ENCODE peak calls at places on chromosome 20, in four cellular contexts. One of them, this sample, is unnamed.

GRCh38 chr20:38303908-38304379 is at the start of gene BPI:
- DNase-seq in K562: no peak
- DNase-seq in HepG2: no peak
- DNase-seq in GM12878: no peak
- DNase-seq in this sample: no peak

GRCh38 chr20:9051508-9051907 is 17.4 kb upstream of the PLCB4 start:
- DNase-seq in K562: peak; percentile 6
- DNase-seq in GM12878: no peak
- DNase-seq in HepG2: peak; percentile 43
- DNase-seq in this sample: no peak

GRCh38 chr20:49557449-49557848 is 10.5 kb downstream of the PTGIS start:
- DNase-seq in HepG2: no peak
- DNase-seq in K562: no peak
- DNase-seq in GM12878: no peak
- DNase-seq in this sample: no peak

GRCh38 chr20:25308671-25309394 is 60.9 kb downstream of the PYGB start:
- DNase-seq in HepG2: peak; percentile 28
- DNase-seq in K562: no peak
- DNase-seq in GM12878: no peak
- DNase-seq in this sample: no peak

GRCh38 chr20:44884907-44885391 is 556 bp upstream of the YWHAB start:
- DNase-seq in K562: no peak
- DNase-seq in GM12878: no peak
- DNase-seq in HepG2: no peak
- DNase-seq in this sample: no peak

GRCh38 chr20:51287628-51288413 is 254.7 kb downstream of the NFATC2 start:
- DNase-seq in GM12878: no peak
- DNase-seq in K562: no peak
- DNase-seq in HepG2: no peak
- DNase-seq in this sample: no peak

GRCh38 chr20:41150664-41151063 is 13.3 kb downstream of the PLCG1 start:
- DNase-seq in GM12878: no peak
- DNase-seq in HepG2: no peak
- DNase-seq in K562: peak; percentile 78
- DNase-seq in this sample: no peak

GRCh38 chr20:13392391-13392790 is 171.3 kb downstream of the ISM1 start:
- DNase-seq in GM12878: no peak
- DNase-seq in K562: no peak
- DNase-seq in HepG2: no peak
- DNase-seq in this sample: no peak

GRCh38 chr20:58233881-58234528 is 5.6 kb upstream of the ANKRD60 start:
- DNase-seq in HepG2: peak; percentile 34
- DNase-seq in K562: peak; percentile 81
- DNase-seq in GM12878: no peak
- DNase-seq in this sample: peak; percentile 88

GRCh38 chr20:32386091-32386490 is 28.0 kb downstream of the ASXL1 start:
- DNase-seq in K562: no peak
- DNase-seq in HepG2: no peak
- DNase-seq in GM12878: no peak
- DNase-seq in this sample: no peak

GRCh38 chr20:56202493-56203077 is 45.9 kb upstream of the MC3R start:
- DNase-seq in GM12878: no peak
- DNase-seq in HepG2: peak; percentile 13
- DNase-seq in K562: no peak
- DNase-seq in this sample: no peak

GRCh38 chr20:40689100-40689942 is at the start of gene MAFB:
- DNase-seq in HepG2: peak; percentile 74
- DNase-seq in K562: peak; percentile 54
- DNase-seq in GM12878: no peak
- DNase-seq in this sample: peak; percentile 82

GRCh38 chr20:14406495-14406894 is 69.1 kb upstream of the FLRT3 start:
- DNase-seq in HepG2: peak; percentile 8
- DNase-seq in K562: no peak
- DNase-seq in GM12878: no peak
- DNase-seq in this sample: no peak

GRCh38 chr20:37511605-37512275 is 9.3 kb upstream of the NNAT start:
- DNase-seq in K562: no peak
- DNase-seq in HepG2: no peak
- DNase-seq in GM12878: no peak
- DNase-seq in this sample: no peak

GRCh38 chr20:41428285-41428684 is 61.7 kb upstream of the EMILIN3 start:
- DNase-seq in K562: peak; percentile 28
- DNase-seq in HepG2: peak; percentile 87
- DNase-seq in GM12878: no peak
- DNase-seq in this sample: no peak

GRCh38 chr20:23624307-23624706 is 13.4 kb downstream of the CST3 start:
- DNase-seq in GM12878: no peak
- DNase-seq in K562: no peak
- DNase-seq in HepG2: peak; percentile 55
- DNase-seq in this sample: no peak

GRCh38 chr20:23628402-23629016 is 9.2 kb downstream of the CST3 start:
- DNase-seq in K562: no peak
- DNase-seq in HepG2: no peak
- DNase-seq in GM12878: no peak
- DNase-seq in this sample: no peak

GRCh38 chr20:23627501-23627900 is 10.3 kb downstream of the CST3 start:
- DNase-seq in GM12878: no peak
- DNase-seq in HepG2: no peak
- DNase-seq in K562: no peak
- DNase-seq in this sample: no peak

GRCh38 chr20:23625236-23625964 is 12.4 kb downstream of the CST3 start:
- DNase-seq in HepG2: no peak
- DNase-seq in GM12878: no peak
- DNase-seq in K562: no peak
- DNase-seq in this sample: no peak

DNA sequence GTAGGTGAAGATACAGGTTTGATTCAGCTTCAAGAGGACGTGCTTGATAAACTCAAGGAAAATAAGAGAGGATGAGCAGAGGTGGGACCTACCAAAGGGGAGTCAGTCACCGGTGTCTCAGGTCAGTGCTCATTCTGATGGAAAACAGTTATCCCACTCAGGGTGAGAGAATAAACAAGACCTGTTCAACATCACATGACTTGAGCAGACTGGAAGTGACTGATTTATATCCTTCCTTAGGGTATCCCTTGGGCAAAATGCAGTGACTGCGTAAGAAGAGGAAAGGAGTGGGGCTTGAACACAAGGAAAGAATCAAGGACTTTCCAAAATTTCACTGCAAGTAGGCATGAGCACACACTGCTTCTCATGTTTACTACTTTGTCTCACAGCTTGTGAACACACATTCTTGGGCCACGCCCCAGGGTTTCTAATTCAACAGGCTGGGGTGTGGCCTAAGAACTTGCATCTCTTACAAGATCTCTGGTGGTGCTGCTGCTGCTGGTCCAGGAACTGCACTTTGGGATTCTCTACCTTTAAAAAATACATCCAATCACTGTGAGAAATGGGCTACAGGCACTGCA is 11.6 kb downstream of the CST3 start:
- DNase-seq in HepG2: no peak
- DNase-seq in K562: peak; percentile 15
- DNase-seq in GM12878: no peak
- DNase-seq in this sample: no peak
- TF ChIP-seq CREM in HepG2: no peak
- TF ChIP-seq CREM in K562: no peak
- TF ChIP-seq CREM in GM12878: no peak
- TF ChIP-seq CREM in this sample: no peak

DNA sequence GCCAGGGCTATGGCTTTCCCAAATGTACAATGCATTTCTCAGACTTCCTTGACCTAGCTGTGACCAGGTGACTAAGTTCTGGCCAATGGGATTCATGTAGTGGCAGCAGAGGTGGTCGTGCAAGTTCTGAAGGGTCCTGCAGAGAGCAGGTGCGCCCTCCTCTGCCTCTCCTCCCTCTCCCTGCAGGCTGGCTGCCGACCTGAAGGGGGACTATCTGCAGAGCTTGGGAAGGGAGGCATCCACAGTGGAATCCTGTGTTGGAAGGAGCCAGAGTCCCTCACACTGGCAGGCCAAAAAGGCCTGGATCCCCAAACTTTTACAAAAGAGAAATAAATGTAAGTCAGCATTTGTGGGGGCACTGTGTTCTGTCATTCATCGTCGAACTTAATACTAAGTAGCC is 66.6 kb downstream of the CDH26 start:
- DNase-seq in K562: no peak
- DNase-seq in HepG2: no peak
- DNase-seq in GM12878: no peak
- DNase-seq in this sample: peak; percentile 34
- TF ChIP-seq CREM in K562: no peak
- TF ChIP-seq CREM in HepG2: no peak
- TF ChIP-seq CREM in GM12878: no peak
- TF ChIP-seq CREM in this sample: no peak

GRCh38 chr20:20691477-20691863 is 21.0 kb downstream of the RALGAPA2 start:
- DNase-seq in HepG2: no peak
- DNase-seq in K562: no peak
- DNase-seq in GM12878: no peak
- DNase-seq in this sample: no peak
- TF ChIP-seq CREM in HepG2: no peak
- TF ChIP-seq CREM in K562: no peak
- TF ChIP-seq CREM in GM12878: peak; percentile 54
- TF ChIP-seq CREM in this sample: no peak

DNA sequence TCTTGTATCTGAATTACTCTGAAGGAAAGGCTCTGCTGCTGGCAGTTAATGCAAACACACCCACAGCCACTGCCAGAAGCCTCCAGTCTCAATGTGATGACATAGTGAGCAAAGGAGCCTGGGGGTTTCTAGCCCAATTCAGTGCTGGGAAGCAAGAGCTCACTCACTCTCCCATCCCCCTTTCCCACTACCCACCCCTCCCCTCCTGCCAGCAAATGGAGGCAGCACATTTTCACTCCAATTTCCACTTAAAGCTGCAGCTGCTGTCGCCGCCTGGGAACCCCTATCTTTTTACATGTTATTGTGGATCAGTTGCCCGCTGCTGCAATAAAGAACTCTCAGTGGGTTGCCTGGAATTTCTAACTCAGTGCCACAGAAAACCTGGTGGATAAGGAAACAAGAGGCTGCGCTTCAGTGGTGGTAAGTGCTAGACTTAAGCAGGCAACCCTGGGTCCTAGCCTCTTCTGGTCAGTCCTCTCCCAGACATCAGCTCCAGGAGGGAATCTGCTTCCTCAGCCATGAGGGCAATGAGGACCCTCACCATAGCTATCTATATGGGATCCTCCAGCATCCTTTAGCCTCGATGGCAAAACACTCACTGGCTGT is 490.6 kb upstream of the SULF2 start:
- DNase-seq in GM12878: no peak
- DNase-seq in HepG2: no peak
- DNase-seq in K562: no peak
- DNase-seq in this sample: no peak
- TF ChIP-seq CREM in GM12878: no peak
- TF ChIP-seq CREM in HepG2: no peak
- TF ChIP-seq CREM in K562: no peak
- TF ChIP-seq CREM in this sample: no peak

GRCh38 chr20:21228511-21228910 is 74.6 kb upstream of the XRN2 start:
- DNase-seq in HepG2: no peak
- DNase-seq in GM12878: peak; percentile 17
- DNase-seq in K562: no peak
- DNase-seq in this sample: no peak
- TF ChIP-seq CREM in HepG2: no peak
- TF ChIP-seq CREM in GM12878: no peak
- TF ChIP-seq CREM in K562: no peak
- TF ChIP-seq CREM in this sample: no peak

GRCh38 chr20:10666221-10667076 is 7.3 kb downstream of the JAG1 start:
- DNase-seq in HepG2: no peak
- DNase-seq in GM12878: no peak
- DNase-seq in K562: no peak
- DNase-seq in this sample: no peak

GRCh38 chr20:10665027-10665561 is 8.7 kb downstream of the JAG1 start:
- DNase-seq in HepG2: no peak
- DNase-seq in K562: no peak
- DNase-seq in GM12878: no peak
- DNase-seq in this sample: no peak

GRCh38 chr20:10667077-10667401 is 6.8 kb downstream of the JAG1 start:
- DNase-seq in GM12878: no peak
- DNase-seq in K562: no peak
- DNase-seq in HepG2: no peak
- DNase-seq in this sample: no peak

GRCh38 chr20:10667560-10668167 is 6.1 kb downstream of the JAG1 start:
- DNase-seq in K562: no peak
- DNase-seq in HepG2: no peak
- DNase-seq in GM12878: no peak
- DNase-seq in this sample: no peak

DNA sequence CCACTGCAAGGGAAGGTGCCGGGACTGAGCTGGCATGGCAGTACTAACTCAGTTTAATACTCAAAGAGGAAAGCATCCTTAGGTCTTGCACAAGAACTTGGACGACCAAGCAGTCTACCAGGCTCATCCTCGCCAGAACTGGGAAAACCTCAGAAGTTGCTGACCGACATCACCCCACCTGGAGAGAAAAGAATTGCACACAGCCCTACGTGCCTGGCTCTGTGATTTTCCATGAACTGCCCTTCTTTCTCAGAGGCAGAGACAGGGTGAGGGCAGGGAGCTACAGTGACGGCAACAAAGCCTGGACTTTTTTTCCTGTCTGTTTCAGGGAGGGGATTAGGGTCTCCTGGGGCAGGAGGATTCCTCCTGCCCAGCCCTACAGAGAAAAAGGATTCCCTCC is 8.0 kb downstream of the JAG1 start:
- DNase-seq in K562: no peak
- DNase-seq in HepG2: no peak
- DNase-seq in GM12878: no peak
- DNase-seq in this sample: no peak
- TF ChIP-seq CREM in K562: no peak
- TF ChIP-seq CREM in HepG2: no peak
- TF ChIP-seq CREM in GM12878: no peak
- TF ChIP-seq CREM in this sample: no peak

DNA sequence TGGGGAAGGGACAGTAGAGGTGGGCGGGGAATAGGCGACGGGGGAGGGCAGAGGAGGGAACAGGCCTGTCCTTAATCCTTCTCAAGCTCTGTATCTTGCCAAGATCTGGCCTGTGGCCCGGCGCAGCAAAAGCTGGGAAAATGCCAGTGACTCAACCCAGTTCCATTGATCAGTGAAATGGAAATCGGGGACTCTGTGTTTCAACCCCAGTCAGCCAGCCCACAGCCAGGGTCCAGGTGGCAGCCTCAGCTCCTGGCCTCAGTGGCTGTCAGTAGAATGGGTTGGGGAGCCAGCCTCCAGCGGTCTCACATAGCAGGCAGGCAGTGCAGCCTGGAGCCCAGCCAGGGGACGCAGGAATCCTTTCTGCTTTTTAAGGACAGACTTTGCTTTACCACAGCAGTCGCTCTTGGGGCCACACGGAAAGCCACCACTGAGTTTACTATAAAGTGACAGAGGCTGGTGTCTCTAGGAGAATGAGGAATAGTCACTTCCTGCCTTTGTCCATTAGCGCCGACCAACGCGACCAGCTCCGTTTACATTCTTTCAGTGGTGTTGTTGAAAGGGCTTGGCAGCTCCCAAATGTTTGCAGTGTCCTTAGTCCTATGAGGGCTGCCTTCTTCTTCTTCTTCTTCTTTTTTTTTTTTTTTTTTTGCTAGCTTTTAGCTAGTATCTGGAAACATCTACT is 128.1 kb downstream of the RIN2 start:
- DNase-seq in GM12878: no peak
- DNase-seq in HepG2: peak; percentile 73
- DNase-seq in K562: no peak
- DNase-seq in this sample: peak; percentile 11
- TF ChIP-seq CREM in GM12878: no peak
- TF ChIP-seq CREM in HepG2: no peak
- TF ChIP-seq CREM in K562: no peak
- TF ChIP-seq CREM in this sample: no peak

GRCh38 chr20:10074513-10074912 is 39.7 kb downstream of the ANKEF1 start:
- DNase-seq in GM12878: no peak
- DNase-seq in HepG2: peak; percentile 38
- DNase-seq in K562: no peak
- DNase-seq in this sample: no peak
- TF ChIP-seq CREM in GM12878: no peak
- TF ChIP-seq CREM in HepG2: no peak
- TF ChIP-seq CREM in K562: no peak
- TF ChIP-seq CREM in this sample: no peak